ENCODE peak calls at places on chromosomes 11 and 22, in ten cellular contexts. O, U, A, Q, I, M, Y, S, K and Z are unnamed samples.

GRCh38 chr11:103609117-103610066 is 427.0 kb upstream of the DDI1 start:
- DNase-seq in O (peak), U (no peak), A (peak), Q (peak), I (no peak), M (peak), Y (no peak), S (no peak), K (peak), Z (peak)

GRCh38 chr11:32586576-32587190 is 3.1 kb downstream of the EIF3M start:
- DNase-seq in O (peak), U (no peak), A (peak), Q (peak), I (no peak), M (peak), Y (no peak), S (peak), K (peak), Z (no peak)

GRCh38 chr11:120539681-120540369 is 28.3 kb downstream of the GRIK4 start:
- DNase-seq in O (peak), U (no peak), A (peak), Q (peak), I (no peak), M (peak), Y (no peak), S (no peak), K (peak), Z (no peak)

GRCh38 chr11:75105462-75105925 is 8.8 kb upstream of the OR2AT4 start:
- DNase-seq in O (peak), U (no peak), A (peak), Q (peak), I (no peak), M (no peak), Y (no peak), S (peak), K (no peak), Z (no peak)

GRCh38 chr11:75083217-75083605 is 13.5 kb downstream of the OR2AT4 start:
- DNase-seq in O (no peak), U (no peak), A (no peak), Q (no peak), I (no peak), M (no peak), Y (no peak), S (no peak), K (no peak), Z (no peak)

GRCh38 chr22:27105142-27106025 is 448.0 kb downstream of the MIAT start:
- DNase-seq in O (peak), U (no peak), A (peak), Q (peak), I (peak), M (peak), Y (peak), S (no peak), K (no peak), Z (no peak)

GRCh38 chr11:10309163-10310093 is 4.6 kb downstream of the ADM start:
- DNase-seq in O (peak), U (no peak), A (peak), Q (peak), I (no peak), M (peak), Y (peak), S (no peak), K (peak), Z (peak)

GRCh38 chr22:35541254-35541748 is 670 bp downstream of the RASD2 start:
- DNase-seq in O (no peak), U (no peak), A (no peak), Q (no peak), I (no peak), M (no peak), Y (peak), S (peak), K (peak), Z (no peak)

GRCh38 chr22:30890689-30891442 is 77.7 kb downstream of the MORC2 start:
- DNase-seq in O (peak), U (no peak), A (peak), Q (peak), I (no peak), M (peak), Y (peak), S (peak), K (peak), Z (no peak)

GRCh38 chr11:116415095-116415494 is 357.7 kb downstream of the BUD13 start:
- DNase-seq in O (no peak), U (no peak), A (peak), Q (no peak), I (no peak), M (no peak), Y (no peak), S (no peak), K (no peak), Z (no peak)

GRCh38 chr11:32072872-32073661 is 17.8 kb upstream of the RCN1 start:
- DNase-seq in O (no peak), U (no peak), A (peak), Q (no peak), I (no peak), M (no peak), Y (no peak), S (peak), K (no peak), Z (no peak)

GRCh38 chr22:31603081-31603525 is 58.9 kb downstream of the PISD start:
- DNase-seq in O (no peak), U (no peak), A (no peak), Q (no peak), I (no peak), M (peak), Y (no peak), S (no peak), K (no peak), Z (no peak)

GRCh38 chr11:132312161-132312560 is 941.7 kb downstream of the NTM start:
- DNase-seq in O (peak), U (no peak), A (peak), Q (peak), I (no peak), M (peak), Y (no peak), S (no peak), K (peak), Z (no peak)

GRCh38 chr11:2929880-2930704 is 872 bp upstream of the PHLDA2 start:
- DNase-seq in O (peak), U (no peak), A (peak), Q (peak), I (no peak), M (peak), Y (peak), S (peak), K (peak), Z (peak)

GRCh38 chr11:65911682-65912568 is 6.9 kb downstream of the C11orf68 start:
- DNase-seq in O (peak), U (no peak), A (peak), Q (peak), I (peak), M (peak), Y (peak), S (peak), K (peak), Z (peak)

GRCh38 chr11:34185926-34186841 is 80.8 kb downstream of the NAT10 start:
- DNase-seq in O (no peak), U (no peak), A (peak), Q (no peak), I (no peak), M (peak), Y (no peak), S (peak), K (no peak), Z (no peak)

GRCh38 chr11:26867286-26867685 is 126.6 kb upstream of the FIBIN start:
- DNase-seq in O (no peak), U (no peak), A (no peak), Q (no peak), I (no peak), M (peak), Y (no peak), S (no peak), K (no peak), Z (no peak)

GRCh38 chr11:10807629-10808552 is 835 bp downstream of the EIF4G2 start:
- DNase-seq in O (peak), U (peak), A (peak), Q (peak), I (peak), M (peak), Y (peak), S (peak), K (peak), Z (peak)

GRCh38 chr11:27058456-27058855 is 17.8 kb downstream of the BBOX1 start:
- DNase-seq in O (peak), U (no peak), A (no peak), Q (no peak), I (no peak), M (no peak), Y (no peak), S (no peak), K (no peak), Z (no peak)

GRCh38 chr11:14308114-14308896 is 50.7 kb downstream of the RRAS2 start:
- DNase-seq in O (peak), U (no peak), A (peak), Q (peak), I (no peak), M (peak), Y (peak), S (no peak), K (peak), Z (no peak)

GRCh38 chr22:39530136-39530535 is 2.4 kb downstream of the RPS19BP1 start:
- DNase-seq in O (no peak), U (no peak), A (no peak), Q (no peak), I (no peak), M (no peak), Y (no peak), S (no peak), K (no peak), Z (no peak)

GRCh38 chr11:95688501-95689222 is 100.9 kb downstream of the FAM76B start:
- DNase-seq in O (no peak), U (no peak), A (no peak), Q (no peak), I (no peak), M (no peak), Y (no peak), S (no peak), K (no peak), Z (no peak)

GRCh38 chr11:106105986-106106385 is 28.5 kb downstream of the AASDHPPT start:
- DNase-seq in O (no peak), U (no peak), A (no peak), Q (no peak), I (no peak), M (no peak), Y (no peak), S (no peak), K (no peak), Z (no peak)

GRCh38 chr11:117191680-117192400 is 7.3 kb upstream of the TAGLN start:
- DNase-seq in O (no peak), U (no peak), A (no peak), Q (no peak), I (no peak), M (no peak), Y (no peak), S (no peak), K (no peak), Z (no peak)

GRCh38 chr11:93541884-93542752 is 1.1 kb downstream of the SMCO4 start:
- DNase-seq in O (peak), U (no peak), A (peak), Q (peak), I (peak), M (peak), Y (peak), S (peak), K (peak), Z (peak)

GRCh38 chr11:43579171-43579918 is 101.2 kb upstream of the HSD17B12 start:
- DNase-seq in O (peak), U (no peak), A (peak), Q (no peak), I (no peak), M (peak), Y (peak), S (peak), K (peak), Z (no peak)

GRCh38 chr11:117068303-117068860 is 29.8 kb downstream of the SIK3 start:
- DNase-seq in O (no peak), U (no peak), A (no peak), Q (no peak), I (no peak), M (no peak), Y (no peak), S (no peak), K (peak), Z (no peak)

GRCh38 chr22:42959472-42960145 is 55.3 kb downstream of the PACSIN2 start:
- DNase-seq in O (peak), U (no peak), A (peak), Q (peak), I (peak), M (peak), Y (peak), S (no peak), K (no peak), Z (no peak)

GRCh38 chr11:72237112-72237931 is 6.7 kb downstream of the PHOX2A start:
- DNase-seq in O (no peak), U (no peak), A (no peak), Q (no peak), I (no peak), M (no peak), Y (no peak), S (peak), K (no peak), Z (no peak)

GRCh38 chr11:118789501-118790356 is 1.2 kb downstream of the DDX6 start:
- DNase-seq in O (peak), U (peak), A (peak), Q (peak), I (peak), M (peak), Y (peak), S (peak), K (peak), Z (peak)

GRCh38 chr11:72637198-72637597 is 37.0 kb downstream of the PDE2A start:
- DNase-seq in O (no peak), U (no peak), A (no peak), Q (no peak), I (no peak), M (no peak), Y (no peak), S (no peak), K (peak), Z (no peak)

GRCh38 chr11:67605231-67606011 is 1.3 kb upstream of the NDUFV1 start:
- DNase-seq in O (no peak), U (no peak), A (no peak), Q (no peak), I (no peak), M (no peak), Y (no peak), S (no peak), K (no peak), Z (no peak)

GRCh38 chr11:127017482-127017881 is 16.9 kb upstream of the KIRREL3 start:
- DNase-seq in O (peak), U (no peak), A (peak), Q (peak), I (no peak), M (peak), Y (no peak), S (no peak), K (peak), Z (no peak)

GRCh38 chr22:44701824-44702478 is at the start of gene PRR5:
- DNase-seq in O (peak), U (no peak), A (peak), Q (peak), I (peak), M (peak), Y (peak), S (peak), K (peak), Z (peak)

GRCh38 chr11:1751521-1751921 is 1.1 kb upstream of the IFITM10 start:
- DNase-seq in O (no peak), U (no peak), A (no peak), Q (no peak), I (no peak), M (no peak), Y (no peak), S (no peak), K (no peak), Z (no peak)

GRCh38 chr22:49789289-49790141 is 38.2 kb downstream of the BRD1 start:
- DNase-seq in O (peak), U (no peak), A (no peak), Q (no peak), I (peak), M (peak), Y (peak), S (peak), K (no peak), Z (peak)